ENCODE peak calls at places on chromosome X, in eight cellular contexts. One of them, this sample, is unnamed.

GRCh38 chrX:40389555-40389954 is 191.2 kb upstream of the ATP6AP2 start:
- DNase-seq in suprapubic skin: no peak
- DNase-seq in H54: no peak
- DNase-seq in prostate gland: no peak
- DNase-seq in endothelial cell of umbilical vein: no peak
- DNase-seq in transverse colon: no peak
- DNase-seq in GM12891: no peak
- DNase-seq in A549: no peak
- DNase-seq in this sample: no peak

GRCh38 chrX:39473812-39474211 is 623.9 kb downstream of the BCOR start:
- DNase-seq in suprapubic skin: no peak
- DNase-seq in H54: no peak
- DNase-seq in prostate gland: no peak
- DNase-seq in endothelial cell of umbilical vein: no peak
- DNase-seq in transverse colon: no peak
- DNase-seq in GM12891: no peak
- DNase-seq in A549: no peak
- DNase-seq in this sample: no peak

GRCh38 chrX:149469406-149469805 is 35.7 kb downstream of the IDS start:
- DNase-seq in suprapubic skin: no peak
- DNase-seq in H54: no peak
- DNase-seq in prostate gland: no peak
- DNase-seq in endothelial cell of umbilical vein: no peak
- DNase-seq in transverse colon: no peak
- DNase-seq in GM12891: no peak
- DNase-seq in A549: no peak
- DNase-seq in this sample: no peak

GRCh38 chrX:135707880-135708279 is 5.6 kb upstream of the CT45A1 start:
- DNase-seq in suprapubic skin: no peak
- DNase-seq in H54: no peak
- DNase-seq in prostate gland: no peak
- DNase-seq in endothelial cell of umbilical vein: peak
- DNase-seq in transverse colon: peak
- DNase-seq in GM12891: peak
- DNase-seq in A549: peak
- DNase-seq in this sample: peak

GRCh38 chrX:1424452-1424851 is 28.3 kb downstream of the ASMTL start:
- DNase-seq in suprapubic skin: no peak
- DNase-seq in H54: no peak
- DNase-seq in prostate gland: no peak
- DNase-seq in endothelial cell of umbilical vein: no peak
- DNase-seq in transverse colon: no peak
- DNase-seq in GM12891: no peak
- DNase-seq in A549: no peak
- DNase-seq in this sample: no peak

GRCh38 chrX:123884809-123885408 is 25.1 kb downstream of the XIAP start:
- DNase-seq in suprapubic skin: no peak
- DNase-seq in H54: peak
- DNase-seq in prostate gland: peak
- DNase-seq in endothelial cell of umbilical vein: peak
- DNase-seq in transverse colon: no peak
- DNase-seq in GM12891: peak
- DNase-seq in A549: peak
- DNase-seq in this sample: peak

GRCh38 chrX:147884958-147885357 is 26.8 kb upstream of the FMR1 start:
- DNase-seq in suprapubic skin: no peak
- DNase-seq in H54: no peak
- DNase-seq in prostate gland: no peak
- DNase-seq in endothelial cell of umbilical vein: no peak
- DNase-seq in transverse colon: no peak
- DNase-seq in GM12891: no peak
- DNase-seq in A549: no peak
- DNase-seq in this sample: no peak

GRCh38 chrX:155313766-155314165 is 20.6 kb downstream of the CLIC2 start:
- DNase-seq in suprapubic skin: no peak
- DNase-seq in H54: no peak
- DNase-seq in prostate gland: no peak
- DNase-seq in endothelial cell of umbilical vein: no peak
- DNase-seq in transverse colon: no peak
- DNase-seq in GM12891: no peak
- DNase-seq in A549: no peak
- DNase-seq in this sample: no peak

GRCh38 chrX:38311743-38312142 is 15.6 kb downstream of the RPGR start:
- DNase-seq in suprapubic skin: no peak
- DNase-seq in H54: no peak
- DNase-seq in prostate gland: no peak
- DNase-seq in endothelial cell of umbilical vein: peak
- DNase-seq in transverse colon: no peak
- DNase-seq in GM12891: no peak
- DNase-seq in A549: no peak
- DNase-seq in this sample: no peak
- TF ChIP-seq POLR2A in suprapubic skin: no peak
- TF ChIP-seq POLR2A in H54: no peak
- TF ChIP-seq POLR2A in prostate gland: no peak
- TF ChIP-seq POLR2A in endothelial cell of umbilical vein: no peak
- TF ChIP-seq POLR2A in transverse colon: no peak
- TF ChIP-seq POLR2A in GM12891: no peak
- TF ChIP-seq POLR2A in A549: no peak
- TF ChIP-seq POLR2A in this sample: no peak

DNA sequence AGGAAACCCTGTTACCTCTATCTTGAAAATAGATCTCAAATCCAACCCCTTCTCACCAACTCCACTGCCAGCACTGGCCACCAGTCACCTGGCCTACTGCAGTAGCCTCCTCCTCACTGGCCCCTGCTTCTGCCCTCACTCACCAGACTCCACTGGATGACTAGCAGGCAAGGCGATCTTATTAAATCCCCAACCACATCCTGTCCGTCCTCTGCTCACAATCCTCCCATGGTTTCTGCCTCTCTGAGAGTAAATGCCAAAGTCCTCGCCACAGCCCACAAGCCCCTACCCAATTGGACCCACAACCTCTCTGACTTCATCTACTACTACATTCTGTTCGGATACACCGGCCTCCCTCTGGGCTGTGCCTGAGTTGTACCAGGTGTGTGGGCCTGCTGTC is 5.4 kb upstream of the PIM2 start:
- DNase-seq in suprapubic skin: no peak
- DNase-seq in H54: no peak
- DNase-seq in prostate gland: no peak
- DNase-seq in endothelial cell of umbilical vein: no peak
- DNase-seq in transverse colon: no peak
- DNase-seq in GM12891: no peak
- DNase-seq in A549: no peak
- DNase-seq in this sample: no peak
- TF ChIP-seq POLR2A in suprapubic skin: no peak
- TF ChIP-seq POLR2A in H54: no peak
- TF ChIP-seq POLR2A in prostate gland: no peak
- TF ChIP-seq POLR2A in endothelial cell of umbilical vein: no peak
- TF ChIP-seq POLR2A in transverse colon: no peak
- TF ChIP-seq POLR2A in GM12891: peak
- TF ChIP-seq POLR2A in A549: no peak
- TF ChIP-seq POLR2A in this sample: no peak

DNA sequence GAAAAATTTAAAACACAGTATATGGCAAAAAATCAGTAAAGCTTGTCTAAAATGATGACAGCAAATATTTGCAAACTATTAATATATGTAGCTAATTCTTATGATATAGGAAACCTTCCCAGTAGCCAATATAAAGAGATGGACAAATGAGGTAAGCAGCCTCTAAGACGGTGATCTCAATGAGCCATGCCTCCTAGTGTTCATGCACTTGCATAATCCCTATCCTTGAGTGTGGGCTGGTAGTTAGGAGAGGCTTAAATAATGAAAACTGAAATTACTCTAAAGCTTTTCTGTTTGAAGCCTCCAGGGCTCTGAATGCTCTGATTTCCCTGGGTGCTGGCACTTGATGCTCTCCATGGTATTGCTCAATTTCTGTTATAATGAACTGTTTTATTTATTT is 24.6 kb upstream of the ARMCX4 start:
- DNase-seq in suprapubic skin: no peak
- DNase-seq in H54: no peak
- DNase-seq in prostate gland: no peak
- DNase-seq in endothelial cell of umbilical vein: no peak
- DNase-seq in transverse colon: no peak
- DNase-seq in GM12891: no peak
- DNase-seq in A549: no peak
- DNase-seq in this sample: peak
- TF ChIP-seq POLR2A in suprapubic skin: no peak
- TF ChIP-seq POLR2A in H54: no peak
- TF ChIP-seq POLR2A in prostate gland: no peak
- TF ChIP-seq POLR2A in endothelial cell of umbilical vein: no peak
- TF ChIP-seq POLR2A in transverse colon: no peak
- TF ChIP-seq POLR2A in GM12891: no peak
- TF ChIP-seq POLR2A in A549: no peak
- TF ChIP-seq POLR2A in this sample: no peak

GRCh38 chrX:50202539-50202938 is 1.7 kb upstream of the AKAP4 start:
- DNase-seq in suprapubic skin: no peak
- DNase-seq in H54: no peak
- DNase-seq in prostate gland: no peak
- DNase-seq in endothelial cell of umbilical vein: peak
- DNase-seq in transverse colon: no peak
- DNase-seq in GM12891: no peak
- DNase-seq in A549: no peak
- DNase-seq in this sample: no peak

GRCh38 chrX:50206753-50207152 is 2.2 kb downstream of the CCNB3 start:
- DNase-seq in suprapubic skin: no peak
- DNase-seq in H54: no peak
- DNase-seq in prostate gland: no peak
- DNase-seq in endothelial cell of umbilical vein: no peak
- DNase-seq in transverse colon: no peak
- DNase-seq in GM12891: no peak
- DNase-seq in A549: no peak
- DNase-seq in this sample: no peak

GRCh38 chrX:50200907-50201306 is at the start of gene AKAP4:
- DNase-seq in suprapubic skin: no peak
- DNase-seq in H54: no peak
- DNase-seq in prostate gland: no peak
- DNase-seq in endothelial cell of umbilical vein: no peak
- DNase-seq in transverse colon: no peak
- DNase-seq in GM12891: no peak
- DNase-seq in A549: no peak
- DNase-seq in this sample: no peak

GRCh38 chrX:50204364-50204899 is at the start of gene CCNB3:
- DNase-seq in suprapubic skin: peak
- DNase-seq in H54: peak
- DNase-seq in prostate gland: peak
- DNase-seq in endothelial cell of umbilical vein: peak
- DNase-seq in transverse colon: peak
- DNase-seq in GM12891: peak
- DNase-seq in A549: peak
- DNase-seq in this sample: peak
- TF ChIP-seq POLR2A in suprapubic skin: no peak
- TF ChIP-seq POLR2A in H54: no peak
- TF ChIP-seq POLR2A in prostate gland: no peak
- TF ChIP-seq POLR2A in endothelial cell of umbilical vein: no peak
- TF ChIP-seq POLR2A in transverse colon: peak
- TF ChIP-seq POLR2A in GM12891: no peak
- TF ChIP-seq POLR2A in A549: peak
- TF ChIP-seq POLR2A in this sample: peak

DNA sequence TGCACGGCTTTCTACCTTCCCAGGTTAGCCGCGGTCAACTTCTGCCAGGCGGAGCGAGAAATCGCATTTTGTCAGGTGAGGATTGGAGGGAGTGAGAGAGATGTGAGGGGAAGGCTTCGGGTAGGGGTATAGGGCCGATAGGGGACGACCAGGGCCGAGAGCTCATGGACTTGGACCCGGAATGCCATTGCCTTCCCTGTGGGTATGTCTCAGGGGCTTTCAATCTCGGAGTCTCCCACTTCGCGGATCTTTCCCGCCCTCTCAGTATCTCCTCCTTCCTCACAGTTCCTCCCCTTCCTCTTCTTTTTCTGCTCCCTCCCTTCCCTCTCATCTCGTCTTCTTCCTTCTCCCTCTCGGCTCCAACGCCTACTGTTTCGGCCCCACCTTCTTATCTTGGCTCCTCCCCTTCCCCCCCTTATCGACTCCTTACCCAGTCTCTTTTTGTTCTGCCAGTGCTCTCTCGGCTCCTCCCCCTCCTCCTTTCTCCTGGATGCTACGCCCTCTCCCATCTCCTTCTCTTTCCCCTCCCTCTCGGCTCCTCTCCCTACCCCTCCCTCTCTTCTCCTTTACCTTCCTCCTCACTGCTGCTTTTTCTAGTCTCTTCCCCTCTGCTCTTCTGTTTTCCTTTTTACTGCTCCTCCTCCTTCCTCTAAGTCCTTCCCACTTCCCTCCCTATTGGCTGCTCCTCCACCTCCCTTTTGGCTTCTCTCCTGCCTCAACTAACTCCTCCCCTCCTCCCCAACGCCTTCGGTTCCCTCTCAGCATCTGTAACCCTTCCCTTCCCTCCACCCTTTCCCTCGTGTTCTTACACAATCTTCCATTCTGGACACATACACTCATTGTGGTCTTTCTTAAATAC is 29.4 kb upstream of the RBMX start:
- DNase-seq in suprapubic skin: peak
- DNase-seq in H54: peak
- DNase-seq in prostate gland: peak
- DNase-seq in endothelial cell of umbilical vein: peak
- DNase-seq in transverse colon: peak
- DNase-seq in GM12891: peak
- DNase-seq in A549: peak
- DNase-seq in this sample: peak
- TF ChIP-seq POLR2A in suprapubic skin: no peak
- TF ChIP-seq POLR2A in H54: peak
- TF ChIP-seq POLR2A in prostate gland: peak
- TF ChIP-seq POLR2A in endothelial cell of umbilical vein: peak
- TF ChIP-seq POLR2A in transverse colon: peak
- TF ChIP-seq POLR2A in GM12891: no peak
- TF ChIP-seq POLR2A in A549: peak
- TF ChIP-seq POLR2A in this sample: peak

This sample was measured in erythroblast.